ENCODE peak calls at places on chromosomes 2 and 18, in seven cellular contexts. T is dorsolateral prefrontal cortex; I is effector memory CD4-positive, alpha-beta T cell; V is left ventricle myocardium inferior; K is CD8-positive, alpha-beta T cell; J is fibroblast of lung; P is right lobe of liver. X is an unnamed sample.

GRCh38 chr2:222320441-222321395 is 21.9 kb upstream of the PAX3 start:
- DNase-seq in K (no peak), J (no peak), T (no peak), V (peak), I (no peak), P (peak), X (no peak)

GRCh38 chr2:239692348-239692747 is 291.5 kb upstream of the HDAC4 start:
- DNase-seq in P (no peak), I (no peak), T (no peak), J (no peak), V (no peak), K (peak), X (no peak)

GRCh38 chr2:128528133-128528532 is 209.5 kb upstream of the HS6ST1 start:
- DNase-seq in V (no peak), T (no peak), I (no peak), K (no peak), P (no peak), J (no peak), X (no peak)

GRCh38 chr2:9805435-9806297 is 37.6 kb upstream of the TAF1B start:
- DNase-seq in T (no peak), K (no peak), J (peak), I (no peak), P (no peak), V (no peak), X (no peak)

GRCh38 chr2:190533968-190534309 is 583 bp downstream of the NEMP2 start:
- DNase-seq in V (no peak), J (peak), P (peak), I (peak), T (no peak), K (peak), X (peak)

GRCh38 chr2:30234180-30234971 is 3.0 kb downstream of the LBH start:
- DNase-seq in T (no peak), J (peak), I (no peak), K (peak), P (no peak), V (no peak), X (peak)

GRCh38 chr18:72985686-72986085 is 117.9 kb upstream of the NETO1 start:
- DNase-seq in J (no peak), I (no peak), P (no peak), K (no peak), V (no peak), T (no peak), X (no peak)

GRCh38 chr18:50678651-50679415 is 118.9 kb downstream of the MAPK4 start:
- DNase-seq in I (no peak), T (no peak), J (no peak), K (no peak), P (no peak), V (no peak), X (no peak)

GRCh38 chr2:101332885-101333766 is 24.6 kb upstream of the RNF149 start:
- DNase-seq in V (no peak), I (no peak), J (no peak), P (no peak), K (no peak), T (no peak), X (no peak)

GRCh38 chr2:46134531-46135229 is 162.5 kb upstream of the EPAS1 start:
- DNase-seq in V (peak), K (no peak), T (no peak), I (no peak), P (no peak), J (peak), X (no peak)

GRCh38 chr18:2337552-2338141 is 233.7 kb downstream of the METTL4 start:
- DNase-seq in J (peak), I (no peak), V (no peak), K (no peak), T (no peak), P (no peak), X (peak)

GRCh38 chr2:97991081-97991856 is 4.5 kb downstream of the TMEM131 start:
- DNase-seq in P (no peak), I (no peak), V (no peak), T (no peak), J (no peak), K (no peak), X (no peak)
- H3K4me3 ChIP-seq in P (no peak), I (no peak), V (no peak), T (no peak), J (no peak), K (no peak), X (no peak)

GRCh38 chr2:43154685-43155084 is 71.7 kb downstream of the ZFP36L2 start:
- DNase-seq in P (no peak), V (no peak), I (no peak), J (no peak), K (no peak), T (no peak), X (no peak)

GRCh38 chr2:43155842-43156511 is 70.4 kb downstream of the ZFP36L2 start:
- DNase-seq in T (no peak), J (no peak), K (no peak), P (peak), V (no peak), I (no peak), X (no peak)

GRCh38 chr2:43152711-43153627 is 73.4 kb downstream of the ZFP36L2 start:
- DNase-seq in I (no peak), K (no peak), T (no peak), V (peak), P (no peak), J (no peak), X (no peak)

GRCh38 chr2:43149482-43150107 is 76.8 kb downstream of the ZFP36L2 start:
- DNase-seq in T (no peak), P (no peak), K (peak), I (no peak), J (no peak), V (no peak), X (no peak)

GRCh38 chr2:43152186-43152585 is 74.2 kb downstream of the ZFP36L2 start:
- DNase-seq in T (no peak), I (no peak), K (no peak), P (no peak), J (no peak), V (no peak), X (no peak)
- H3K27ac ChIP-seq in T (no peak), I (no peak), K (no peak), P (no peak), J (no peak), V (peak), X (no peak)

GRCh38 chr2:168245074-168245825 is 2.1 kb downstream of the STK39 start:
- DNase-seq in T (no peak), J (peak), K (no peak), V (no peak), P (no peak), I (no peak), X (no peak)
- H3K4me3 ChIP-seq in T (peak), J (peak), K (no peak), V (peak), P (no peak), I (no peak), X (peak)

GRCh38 chr2:218780851-218781690 is 876 bp upstream of the CYP27A1 start:
- DNase-seq in P (no peak), V (no peak), I (no peak), K (no peak), T (no peak), J (peak), X (no peak)

GRCh38 chr2:218780026-218780425 is 1.9 kb upstream of the CYP27A1 start:
- DNase-seq in P (no peak), J (no peak), K (no peak), V (no peak), I (no peak), T (no peak), X (no peak)

GRCh38 chr2:218781691-218782528 is at the start of gene CYP27A1:
- DNase-seq in I (no peak), T (peak), P (peak), K (no peak), J (peak), V (peak), X (no peak)

GRCh38 chr2:218783612-218784169 is 1.7 kb downstream of the CYP27A1 start:
- DNase-seq in T (no peak), K (no peak), J (no peak), V (no peak), P (peak), I (no peak), X (no peak)

GRCh38 chr2:218782529-218782845 is 540 bp downstream of the CYP27A1 start:
- DNase-seq in J (peak), K (no peak), I (no peak), V (no peak), P (no peak), T (no peak), X (no peak)
- H3K27ac ChIP-seq in J (no peak), K (no peak), I (no peak), V (peak), P (peak), T (peak), X (no peak)

GRCh38 chr2:234950730-234951385 is 959 bp upstream of the SH3BP4 start:
- DNase-seq in J (peak), K (no peak), I (no peak), T (no peak), P (no peak), V (no peak), X (no peak)

GRCh38 chr2:234949762-234950434 is 1.9 kb upstream of the SH3BP4 start:
- DNase-seq in P (no peak), I (no peak), T (no peak), K (no peak), J (peak), V (no peak), X (no peak)

GRCh38 chr2:234950435-234950729 is 1.4 kb upstream of the SH3BP4 start:
- DNase-seq in T (no peak), V (no peak), P (no peak), K (no peak), I (no peak), J (no peak), X (no peak)

GRCh38 chr2:234952270-234953115 is 676 bp downstream of the SH3BP4 start:
- DNase-seq in V (no peak), J (no peak), I (no peak), T (no peak), P (peak), K (no peak), X (no peak)

DNA sequence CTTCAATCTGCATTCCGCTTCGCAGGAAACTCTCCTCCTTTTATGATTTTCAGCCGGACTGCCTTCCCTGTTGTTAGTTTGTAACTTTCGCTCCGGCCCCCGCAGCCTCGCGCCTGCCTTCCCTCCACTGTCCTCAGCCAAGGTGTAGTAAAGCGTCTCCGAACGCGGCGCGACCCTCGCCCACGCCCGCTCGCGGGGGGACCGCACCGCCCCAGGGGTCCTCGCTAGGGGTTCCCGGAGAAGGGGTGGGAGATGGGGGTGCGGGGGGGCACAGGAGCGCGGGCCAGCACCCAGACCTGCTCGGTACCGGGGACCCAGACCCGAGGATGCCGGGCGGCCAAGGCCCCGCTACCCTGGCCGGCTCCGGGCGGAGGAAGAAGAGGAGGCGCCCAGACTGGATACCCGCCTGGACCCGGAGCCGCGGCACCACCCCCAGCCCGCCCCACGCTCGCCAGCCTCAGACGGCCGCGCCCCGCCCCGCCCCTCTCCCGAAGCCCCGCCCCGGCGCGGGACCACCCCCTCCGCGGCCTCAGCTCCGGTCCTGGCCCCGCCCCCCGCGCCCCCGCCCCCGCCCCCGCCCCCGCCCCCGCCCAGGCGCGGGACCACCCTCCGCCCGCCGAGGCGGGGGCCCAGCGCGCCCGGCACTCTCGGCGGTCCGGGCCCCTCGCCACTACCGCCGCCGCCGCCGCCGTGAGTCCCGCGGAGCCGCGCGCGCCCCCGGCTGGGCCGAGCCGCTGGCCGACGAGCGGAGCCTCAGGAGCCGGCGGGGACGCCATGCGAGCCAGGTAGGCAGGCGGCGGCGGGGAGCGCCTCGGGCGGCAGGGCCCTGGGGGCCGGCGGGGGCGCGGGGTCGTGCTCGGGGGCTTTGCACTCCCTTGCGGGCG is at the start of gene SH3BP4:
- DNase-seq in P (peak), V (peak), I (no peak), J (peak), K (no peak), T (peak), X (no peak)
- H3K4me3 ChIP-seq in P (peak), V (peak), I (no peak), J (peak), K (no peak), T (peak), X (no peak)

GRCh38 chr2:174632847-174633620 is 35.4 kb upstream of the WIPF1 start:
- DNase-seq in T (no peak), V (no peak), J (no peak), K (no peak), I (no peak), P (no peak), X (peak)
- H3K27ac ChIP-seq in T (peak), V (peak), J (no peak), K (peak), I (peak), P (peak), X (peak)

DNA sequence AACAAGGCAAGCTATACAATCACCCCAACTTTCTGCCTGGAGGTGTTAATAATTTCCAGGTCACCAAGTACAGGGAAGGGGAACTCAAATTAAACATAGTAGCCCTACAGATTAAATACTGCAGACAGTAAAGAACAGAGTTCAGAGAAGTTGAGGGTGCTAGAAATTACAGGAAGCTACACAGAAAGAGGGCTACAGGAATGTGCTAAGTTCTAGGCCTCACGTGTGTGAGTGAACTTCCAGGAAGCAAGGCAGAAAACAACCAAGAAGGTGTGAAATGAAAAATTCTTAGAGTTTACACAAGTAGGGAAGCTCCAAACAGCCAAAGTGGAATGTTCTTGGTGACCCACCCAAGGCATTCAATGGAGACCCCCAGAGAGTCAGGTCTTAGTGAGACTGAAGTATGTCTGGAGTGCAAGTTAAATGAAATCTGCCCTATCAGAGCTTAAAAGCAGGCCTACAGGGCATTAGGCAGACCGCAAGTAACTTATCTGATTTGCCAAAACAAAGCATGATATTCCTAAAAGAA is 58.2 kb upstream of the RNU4ATAC start:
- DNase-seq in P (no peak), I (no peak), J (no peak), V (no peak), K (no peak), T (no peak), X (no peak)
- H3K4me3 ChIP-seq in P (no peak), I (no peak), J (no peak), V (no peak), K (no peak), T (no peak), X (no peak)